ENCODE peak calls at places on chromosome 16, in eight cellular contexts. R is coronary artery; C is neural progenitor cell; L is HCT116; U is heart left ventricle; A is brain microvascular endothelial cell; F is breast epithelium; K is CD4-positive, alpha-beta T cell. T is an unnamed sample.

GRCh38 chr16:56606688-56607618 is 1.4 kb upstream of the MT2A start:
- DNase-seq in L (peak), C (no peak), R (peak), F (peak), K (no peak), A (peak), U (peak), T (peak)

GRCh38 chr16:87602005-87602790 is at the start of gene JPH3:
- DNase-seq in A (no peak), K (no peak), U (no peak), C (peak), R (no peak), L (no peak), F (no peak), T (no peak)

GRCh38 chr16:6345090-6345489 is 987.6 kb upstream of the RBFOX1 start:
- DNase-seq in K (no peak), F (no peak), A (no peak), R (no peak), C (no peak), U (no peak), L (no peak), T (no peak)

GRCh38 chr16:85416267-85417109 is 196.6 kb upstream of the GSE1 start:
- DNase-seq in F (peak), A (no peak), L (peak), C (peak), K (peak), R (no peak), U (no peak), T (no peak)

GRCh38 chr16:55372792-55373488 is 48.9 kb downstream of the IRX6 start:
- DNase-seq in C (no peak), K (no peak), L (no peak), R (no peak), A (no peak), F (no peak), U (peak), T (no peak)

GRCh38 chr16:89114159-89114981 is 20.7 kb downstream of the ACSF3 start:
- DNase-seq in K (no peak), A (peak), U (no peak), C (peak), R (no peak), F (no peak), L (no peak), T (no peak)

GRCh38 chr16:23807028-23807427 is 28.8 kb upstream of the PRKCB start:
- DNase-seq in R (no peak), C (no peak), F (no peak), U (no peak), A (no peak), L (no peak), K (no peak), T (no peak)

GRCh38 chr16:57620316-57621231 is 7.9 kb upstream of the ADGRG1 start:
- DNase-seq in F (peak), C (no peak), U (no peak), A (no peak), R (no peak), L (no peak), K (no peak), T (peak)

GRCh38 chr16:5379948-5380347 is 282.4 kb upstream of the EEF2KMT start:
- DNase-seq in F (no peak), C (no peak), R (no peak), A (no peak), U (no peak), L (no peak), K (no peak), T (no peak)

GRCh38 chr16:23710008-23710407 is 3.0 kb downstream of the ERN2 start:
- DNase-seq in U (no peak), L (no peak), K (no peak), A (no peak), C (no peak), R (no peak), F (no peak), T (no peak)

GRCh38 chr16:67719778-67720144 is 645 bp upstream of the GFOD2 start:
- DNase-seq in U (peak), C (peak), K (no peak), A (peak), F (no peak), L (no peak), R (peak), T (peak)

GRCh38 chr16:23509763-23510153 is 536 bp downstream of the GGA2 start:
- DNase-seq in K (peak), A (peak), L (no peak), U (peak), R (no peak), F (no peak), C (peak), T (no peak)

GRCh38 chr16:85077039-85077438 is 35.2 kb downstream of the CIBAR2 start:
- DNase-seq in L (no peak), A (no peak), R (no peak), F (no peak), U (no peak), C (no peak), K (no peak), T (no peak)

GRCh38 chr16:78444-79145 is 570 bp downstream of the MPG start:
- DNase-seq in K (no peak), L (no peak), F (no peak), U (peak), R (no peak), C (no peak), A (no peak), T (no peak)

GRCh38 chr16:26344976-26345375 is 653.2 kb downstream of the HS3ST4 start:
- DNase-seq in L (no peak), R (no peak), A (no peak), C (no peak), K (no peak), F (no peak), U (no peak), T (no peak)

GRCh38 chr16:49488740-49489525 is 115.3 kb downstream of the C16orf78 start:
- DNase-seq in K (no peak), R (no peak), F (no peak), A (no peak), C (no peak), L (no peak), U (no peak), T (no peak)

GRCh38 chr16:89917773-89918452 is 749 bp upstream of the MC1R start:
- DNase-seq in U (peak), R (peak), A (peak), F (no peak), L (peak), K (peak), C (peak), T (peak)

GRCh38 chr16:28891964-28892890 is 13.9 kb downstream of the ATP2A1 start:
- DNase-seq in A (no peak), L (no peak), F (no peak), U (no peak), R (no peak), K (no peak), C (no peak), T (no peak)

GRCh38 chr16:86013867-86014266 is 114.9 kb downstream of the IRF8 start:
- DNase-seq in U (no peak), F (no peak), A (no peak), K (no peak), C (no peak), R (no peak), L (no peak), T (no peak)

GRCh38 chr16:89958068-89958467 is 9.5 kb downstream of the DEF8 start:
- DNase-seq in K (no peak), L (peak), R (no peak), A (peak), C (peak), F (no peak), U (peak), T (no peak)

GRCh38 chr16:78177218-78177617 is 77.8 kb downstream of the WWOX start:
- DNase-seq in R (no peak), C (no peak), K (no peak), A (no peak), F (no peak), L (no peak), U (no peak), T (no peak)

GRCh38 chr16:65697516-65697915 is 575.7 kb upstream of the CDH11 start:
- DNase-seq in L (no peak), K (no peak), U (no peak), A (no peak), C (no peak), F (no peak), R (no peak), T (no peak)

GRCh38 chr16:57795431-57795878 is 6.8 kb downstream of the KIFC3 start:
- DNase-seq in L (peak), R (no peak), U (no peak), K (no peak), A (no peak), C (peak), F (no peak), T (no peak)

GRCh38 chr16:66948034-66948821 is 12.8 kb upstream of the CES3 start:
- DNase-seq in U (no peak), F (no peak), A (no peak), R (no peak), K (no peak), L (no peak), C (no peak), T (no peak)

GRCh38 chr16:59993101-59993500 is 1259.0 kb upstream of the GOT2 start:
- DNase-seq in L (no peak), R (no peak), C (no peak), K (no peak), F (no peak), U (no peak), A (no peak), T (no peak)

GRCh38 chr16:56451753-56452689 is 667 bp downstream of the OGFOD1 start:
- DNase-seq in L (peak), K (no peak), A (peak), U (peak), C (peak), F (no peak), R (peak), T (no peak)

DNA sequence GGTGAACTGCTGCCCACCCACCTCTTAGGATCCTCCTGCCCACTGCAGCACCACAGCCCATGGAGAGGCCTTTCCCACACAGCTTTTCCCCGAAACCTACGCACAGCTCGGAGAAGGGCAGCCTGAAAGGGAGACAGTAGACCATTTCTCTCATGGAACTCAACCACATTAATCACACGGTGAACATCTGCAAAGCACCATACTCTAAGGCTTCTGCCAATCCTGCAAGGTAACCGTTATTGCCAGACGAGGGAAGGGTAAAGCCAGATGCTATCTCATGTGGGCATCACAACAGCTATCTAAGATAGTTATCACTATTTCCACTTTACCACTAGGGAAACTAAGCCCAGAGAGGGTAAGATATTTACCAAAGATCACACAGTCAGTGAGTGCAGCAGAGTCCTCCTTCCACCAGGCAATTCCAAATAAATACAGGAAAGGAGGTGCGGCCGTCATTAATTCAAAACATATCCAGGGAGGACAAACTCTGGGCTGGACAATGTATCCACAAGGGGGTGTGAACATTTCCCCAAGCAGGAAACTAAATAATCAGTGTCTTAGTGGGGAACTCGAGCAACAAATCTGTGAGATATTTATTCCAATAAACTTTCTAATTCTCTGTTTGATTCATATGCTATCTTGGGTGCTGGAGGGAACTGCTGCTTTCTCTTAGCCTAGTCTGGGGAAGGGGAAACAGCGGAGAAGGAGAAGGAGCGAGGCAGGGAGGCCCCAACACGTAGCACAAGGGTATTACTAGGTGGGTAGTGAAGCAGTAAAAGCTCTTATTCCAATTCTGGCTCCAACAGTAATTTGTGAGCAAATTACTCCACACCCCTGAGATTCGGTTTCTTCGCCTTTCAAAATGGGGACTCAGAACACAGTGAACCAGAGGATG is 723 bp downstream of the TMEM186 start:
- DNase-seq in C (no peak), R (no peak), K (no peak), L (no peak), A (no peak), U (no peak), F (no peak), T (no peak)
- TF ChIP-seq CTCF in C (no peak), R (no peak), K (no peak), L (no peak), A (no peak), U (no peak), F (no peak), T (no peak)

DNA sequence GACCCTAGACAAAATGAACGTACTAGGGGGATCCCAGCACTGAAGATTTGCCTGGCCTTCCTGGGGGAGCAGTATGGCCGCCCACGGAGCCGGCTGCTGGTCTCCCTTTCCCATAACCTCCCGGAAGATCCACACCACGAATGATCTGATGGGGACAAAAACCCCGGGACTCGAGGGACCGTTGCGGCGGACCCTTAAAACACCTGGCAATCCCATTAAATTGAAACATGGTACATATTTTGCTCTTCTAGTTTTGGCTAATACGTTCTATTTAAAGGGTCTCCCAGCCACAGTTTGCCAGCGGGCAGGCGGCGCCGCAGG is 45.2 kb upstream of the LCMT1 start:
- DNase-seq in L (no peak), C (no peak), F (no peak), U (no peak), K (no peak), A (no peak), R (no peak), T (no peak)
- H3K27ac ChIP-seq in L (no peak), C (no peak), F (peak), U (peak), K (peak), A (peak), R (peak), T (peak)

GRCh38 chr16:63789603-63790002 is 1332.3 kb downstream of the CDH11 start:
- DNase-seq in F (no peak), R (no peak), C (no peak), U (no peak), A (no peak), K (no peak), L (no peak), T (no peak)
- TF ChIP-seq CTCF in F (no peak), R (no peak), C (no peak), U (no peak), A (peak), K (no peak), L (no peak), T (no peak)

GRCh38 chr16:1193825-1194581 is 31.1 kb downstream of the TPSG1 start:
- DNase-seq in R (no peak), K (no peak), A (no peak), U (no peak), L (no peak), C (no peak), F (no peak), T (no peak)
- H3K27ac ChIP-seq in R (no peak), K (no peak), A (no peak), U (no peak), L (peak), C (no peak), F (no peak), T (no peak)

DNA sequence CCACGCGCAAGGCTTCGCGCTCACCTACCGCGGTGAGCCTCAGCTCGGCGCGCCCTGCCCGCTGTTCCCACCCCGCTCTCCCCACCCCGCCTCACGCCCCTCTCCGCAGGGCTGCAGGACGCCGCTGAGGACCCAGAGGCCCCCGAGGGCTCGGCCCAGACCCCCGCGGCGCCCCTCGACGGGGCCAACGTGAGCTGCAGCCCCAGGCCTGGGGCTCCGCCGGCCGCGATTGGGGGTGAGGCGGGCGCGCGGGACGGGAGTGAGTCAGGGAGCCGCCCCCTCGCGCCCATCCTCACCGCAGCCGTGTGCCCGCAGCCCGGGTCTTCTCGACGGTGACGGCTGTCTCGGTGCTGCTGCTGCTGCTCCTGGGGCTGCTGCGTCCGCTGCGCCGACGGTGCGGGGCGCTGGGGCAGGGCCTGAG is 1.9 kb upstream of the PAQR4 start:
- DNase-seq in U (no peak), F (no peak), L (no peak), K (no peak), C (no peak), A (no peak), R (no peak), T (no peak)
- TF ChIP-seq CTCF in U (no peak), F (no peak), L (no peak), K (no peak), C (no peak), A (no peak), R (no peak), T (no peak)

GRCh38 chr16:81625544-81626152 is 153.4 kb upstream of the PLCG2 start:
- DNase-seq in R (no peak), K (no peak), C (no peak), L (no peak), U (peak), A (no peak), F (peak), T (no peak)
- H3K27ac ChIP-seq in R (peak), K (no peak), C (no peak), L (no peak), U (peak), A (no peak), F (peak), T (peak)

DNA sequence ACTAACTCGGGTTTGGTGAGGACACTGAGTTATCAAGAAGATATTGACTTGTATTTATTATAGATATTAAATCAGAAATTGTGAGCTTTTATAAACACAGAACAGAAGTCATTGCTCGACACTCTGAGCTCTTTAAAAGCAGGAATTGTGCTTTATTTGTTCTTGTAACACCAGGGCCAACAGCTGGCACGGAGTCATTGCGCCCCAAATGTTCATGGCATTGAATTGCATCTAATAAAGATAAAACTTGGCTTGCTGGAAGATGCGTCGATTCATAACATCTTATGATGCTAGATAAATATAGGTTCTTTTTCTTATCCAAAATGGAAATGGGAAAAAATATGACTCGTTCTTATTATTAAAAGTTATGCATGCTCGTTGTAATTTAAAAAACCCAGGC is 11.8 kb upstream of the MLYCD start:
- DNase-seq in C (peak), K (no peak), R (no peak), U (no peak), F (no peak), A (no peak), L (peak), T (no peak)
- TF ChIP-seq CTCF in C (peak), K (no peak), R (no peak), U (no peak), F (no peak), A (peak), L (peak), T (peak)

DNA sequence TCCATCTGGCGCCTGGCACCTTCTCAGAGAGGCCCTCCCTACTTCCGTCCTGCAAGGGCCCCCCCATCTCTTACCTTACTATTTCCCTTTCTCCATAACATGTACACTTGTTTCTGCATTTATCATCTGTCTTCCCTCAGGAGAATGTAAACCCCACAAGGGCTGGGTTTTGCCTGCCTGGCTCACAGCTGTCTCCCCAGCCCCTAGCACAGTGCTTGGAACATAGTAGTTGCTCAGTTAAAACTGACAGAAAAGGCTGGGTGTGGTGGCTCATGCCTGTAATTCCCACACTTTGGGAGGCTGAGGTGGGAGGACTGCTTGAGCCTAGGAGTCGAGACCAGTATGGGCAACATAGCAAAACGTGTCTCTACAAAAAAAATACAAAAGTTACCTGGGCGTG is 5.7 kb upstream of the SNN start:
- DNase-seq in A (no peak), U (no peak), R (no peak), F (no peak), C (no peak), L (no peak), K (no peak), T (no peak)
- H3K27ac ChIP-seq in A (no peak), U (no peak), R (no peak), F (no peak), C (no peak), L (no peak), K (no peak), T (no peak)

DNA sequence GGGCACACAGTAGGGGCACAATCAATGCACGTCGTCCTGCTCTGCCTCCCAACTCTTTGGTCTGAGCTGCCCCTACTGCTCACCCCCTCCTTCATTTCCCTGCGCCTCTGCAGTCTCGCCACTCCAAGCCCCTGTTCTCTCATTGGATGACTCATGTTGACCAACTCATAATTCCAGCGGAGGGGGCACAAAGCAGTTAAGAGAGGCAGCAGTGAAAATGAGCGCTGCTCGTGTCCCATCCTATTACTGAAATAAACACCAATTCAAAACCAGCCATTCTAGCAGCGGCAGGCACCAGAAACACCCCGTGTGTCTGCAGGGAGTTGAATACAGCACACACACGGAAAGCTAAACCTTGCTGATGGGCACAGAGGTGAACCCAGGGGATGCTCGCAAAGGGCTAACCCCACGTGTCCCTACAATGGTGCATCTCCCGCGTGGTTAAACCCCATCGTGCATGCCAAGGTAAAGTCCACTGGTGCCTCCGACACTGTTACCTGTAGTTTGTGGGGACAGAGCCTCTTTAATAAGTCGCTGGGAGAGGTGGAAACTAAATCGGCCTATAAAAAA is 310.4 kb downstream of the XYLT1 start:
- DNase-seq in U (no peak), F (no peak), R (no peak), K (no peak), A (no peak), C (peak), L (no peak), T (no peak)
- TF ChIP-seq CTCF in U (no peak), F (no peak), R (no peak), K (no peak), A (no peak), C (no peak), L (no peak), T (no peak)

T was measured in tibial nerve.